ENCODE peak calls at places on chromosomes 3 and 15, in nine cellular contexts. M is retinal pigment epithelial cell, R is GM12864, K is spleen, U is brain microvascular endothelial cell, O is NB4, F is AG09309, Q is heart right ventricle, J is omental fat pad. S is an unnamed sample.

GRCh38 chr3:108485146-108485545 is 25.2 kb downstream of the MYH15 start:
- DNase-seq in O (no peak), F (no peak), U (no peak), K (no peak), R (no peak), J (no peak), M (no peak), Q (no peak), S (no peak)

GRCh38 chr15:70058642-70059360 is 38.9 kb downstream of the TLE3 start:
- DNase-seq in K (peak; percentile 39), M (no peak), F (no peak), R (no peak), J (no peak), O (no peak), Q (no peak), U (no peak), S (no peak)

GRCh38 chr15:96324192-96324895 is 6.2 kb upstream of the NR2F2 start:
- DNase-seq in R (no peak), F (no peak), O (no peak), K (no peak), M (no peak), Q (no peak), U (peak; percentile 28), J (no peak), S (no peak)

GRCh38 chr3:1908651-1909445 is 189.8 kb upstream of the CNTN4 start:
- DNase-seq in K (no peak), Q (no peak), R (no peak), O (no peak), M (no peak), U (no peak), J (no peak), F (no peak), S (no peak)

GRCh38 chr15:35665855-35666536 is 120.0 kb upstream of the DPH6 start:
- DNase-seq in Q (peak; percentile 32), K (no peak), M (no peak), U (no peak), O (no peak), J (no peak), R (no peak), F (no peak), S (no peak)

GRCh38 chr3:50606596-50606995 is 5.0 kb downstream of the CISH start:
- DNase-seq in O (no peak), M (no peak), K (no peak), J (no peak), Q (peak; percentile 6), F (no peak), R (no peak), U (no peak), S (no peak)

GRCh38 chr3:105866656-105867653 is 1.9 kb downstream of the CBLB start:
- DNase-seq in J (no peak), F (no peak), U (peak; percentile 53), Q (no peak), M (no peak), R (peak; percentile 57), O (no peak), K (no peak), S (peak; percentile 36)

GRCh38 chr3:14497321-14497720 is 42.8 kb downstream of the GRIP2 start:
- DNase-seq in U (no peak), R (no peak), M (no peak), Q (no peak), K (peak; percentile 16), O (peak; percentile 46), J (no peak), F (no peak), S (no peak)

GRCh38 chr3:56939759-56940323 is 120.6 kb upstream of the SPATA12 start:
- DNase-seq in M (no peak), K (no peak), U (no peak), R (no peak), J (no peak), O (no peak), F (no peak), Q (no peak), S (no peak)

GRCh38 chr3:30659270-30660127 is 53.1 kb downstream of the TGFBR2 start:
- DNase-seq in F (peak; percentile 95), R (no peak), M (peak; percentile 73), J (no peak), U (peak; percentile 92), O (peak; percentile 49), Q (no peak), K (no peak), S (no peak)

GRCh38 chr15:63466378-63467192 is 37.8 kb upstream of the USP3 start:
- DNase-seq in O (peak; percentile 81), M (no peak), Q (no peak), F (no peak), U (peak; percentile 65), J (no peak), K (no peak), R (peak; percentile 77), S (peak; percentile 82)

GRCh38 chr3:129503387-129504010 is 24.9 kb upstream of the RHO start:
- DNase-seq in R (no peak), F (no peak), K (peak; percentile 13), Q (no peak), O (no peak), M (peak; percentile 77), U (no peak), J (no peak), S (no peak)

GRCh38 chr3:122868322-122868721 is 73.5 kb downstream of the SLC49A4 start:
- DNase-seq in J (no peak), Q (no peak), K (no peak), U (no peak), R (no peak), O (no peak), F (no peak), M (no peak), S (no peak)

DNA sequence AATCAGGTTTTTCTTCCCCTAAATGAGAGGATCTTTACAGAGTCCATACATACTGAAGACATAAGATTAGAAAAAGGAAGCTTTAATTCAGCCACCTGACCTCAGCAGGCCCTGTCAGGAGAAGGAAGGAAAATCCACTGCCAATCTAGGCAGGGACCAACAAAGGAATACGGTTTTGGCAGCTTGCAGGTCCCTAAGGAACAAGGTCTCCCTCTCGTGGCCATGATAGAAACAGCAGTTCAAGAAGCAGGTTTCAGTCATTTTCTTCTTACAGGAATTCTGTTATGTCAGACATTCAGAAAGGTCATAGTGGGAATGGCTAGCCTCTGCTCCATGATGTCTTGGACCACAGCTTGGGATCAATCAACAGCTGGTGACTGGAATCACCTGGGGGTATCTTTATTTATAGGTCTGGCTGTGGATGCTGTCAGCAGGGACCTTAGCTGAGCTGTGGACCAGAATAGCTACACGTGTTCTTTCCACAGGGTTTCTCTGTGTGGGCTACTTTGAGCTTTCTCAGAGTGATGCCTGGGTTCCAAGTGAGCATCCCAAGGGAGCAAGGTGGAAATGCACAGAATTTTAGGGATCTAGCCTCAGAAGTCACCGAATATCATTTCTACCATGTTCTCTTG is 9.4 kb upstream of the CMSS1 start:
- DNase-seq in O (peak; percentile 67), U (peak; percentile 87), M (peak; percentile 67), J (no peak), K (no peak), F (peak; percentile 60), R (peak; percentile 27), Q (no peak), S (peak; percentile 38)
- TF ChIP-seq CTCF in O (peak; percentile 71), U (peak; percentile 90), M (peak; percentile 96), J (no peak), K (peak; percentile 71), F (peak; percentile 83), R (peak; percentile 89), Q (peak; percentile 69), S (peak; percentile 70)

GRCh38 chr15:89874926-89875564 is 18.7 kb downstream of the AP3S2 start:
- DNase-seq in R (no peak), M (no peak), K (peak; percentile 95), U (peak; percentile 59), J (peak; percentile 77), Q (peak; percentile 84), F (peak; percentile 23), O (peak; percentile 88), S (peak; percentile 84)
- TF ChIP-seq CTCF in R (peak; percentile 96), M (peak; percentile 96), K (peak; percentile 94), U (peak; percentile 99), J (peak; percentile 22), Q (peak; percentile 82), F (peak; percentile 97), O (peak; percentile 98), S (peak; percentile 93)

GRCh38 chr3:124695369-124695768 is 34.9 kb upstream of the UMPS start:
- DNase-seq in U (no peak), F (no peak), O (peak; percentile 55), J (no peak), K (no peak), M (no peak), R (no peak), Q (no peak), S (no peak)

GRCh38 chr3:124688580-124689454 is 41.4 kb upstream of the UMPS start:
- DNase-seq in F (peak; percentile 31), K (peak; percentile 85), M (no peak), J (peak; percentile 36), O (peak; percentile 67), U (peak; percentile 79), Q (peak; percentile 68), R (peak; percentile 36), S (peak; percentile 84)

GRCh38 chr3:124694486-124694885 is 35.8 kb upstream of the UMPS start:
- DNase-seq in U (no peak), F (no peak), Q (no peak), J (no peak), R (no peak), M (no peak), O (no peak), K (no peak), S (no peak)

GRCh38 chr3:124696011-124696410 is 34.2 kb upstream of the UMPS start:
- DNase-seq in K (no peak), M (no peak), J (no peak), R (no peak), F (no peak), Q (no peak), U (no peak), O (no peak), S (no peak)

DNA sequence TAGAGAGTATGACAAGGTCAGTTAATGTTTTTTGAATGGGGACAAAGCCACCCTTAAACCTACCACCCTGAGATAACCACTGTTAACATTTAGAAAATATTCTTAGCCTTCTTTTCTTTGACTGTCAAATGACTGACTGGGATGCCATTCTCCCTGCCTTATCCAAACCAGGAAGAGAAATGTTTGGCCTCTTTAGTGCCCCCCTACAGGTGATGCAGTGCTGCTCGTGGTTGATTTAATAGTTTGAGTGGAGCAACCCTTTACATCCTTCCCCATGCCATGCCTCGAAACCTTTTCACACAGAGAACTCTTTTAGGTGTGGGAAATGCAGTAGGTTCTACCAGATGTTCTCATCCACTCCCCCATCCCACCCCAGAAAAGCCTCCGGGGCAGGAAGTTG is 38.7 kb upstream of the UMPS start:
- DNase-seq in K (no peak), Q (no peak), J (no peak), U (no peak), R (no peak), M (no peak), O (no peak), F (no peak), S (no peak)
- TF ChIP-seq CTCF in K (no peak), Q (no peak), J (no peak), U (no peak), R (no peak), M (no peak), O (no peak), F (no peak), S (no peak)

GRCh38 chr15:62068071-62068786 is 1.5 kb downstream of the C2CD4A start:
- DNase-seq in U (no peak), R (no peak), O (peak; percentile 81), M (no peak), J (no peak), F (no peak), Q (peak; percentile 61), K (peak; percentile 89), S (peak; percentile 41)
- TF ChIP-seq CTCF in U (no peak), R (no peak), O (no peak), M (no peak), J (no peak), F (no peak), Q (no peak), K (peak; percentile 29), S (peak; percentile 3)

S was measured in GM10248.